ENCODE peak calls at places on chromosome X, in four cellular contexts. P is HepG2, M is K562, Q is GM12878. N is an unnamed sample.

GRCh38 chrX:118459494-118459893 is 36.1 kb upstream of the DOCK11 start:
- DNase-seq in M (peak; percentile 53), Q (peak; percentile 2), P (peak; percentile 23), N (peak; percentile 63)

GRCh38 chrX:14963447-14964236 is 90.4 kb downstream of the MOSPD2 start:
- DNase-seq in M (no peak), Q (no peak), P (no peak), N (no peak)

GRCh38 chrX:86002076-86002896 is 45.1 kb downstream of the CHM start:
- DNase-seq in Q (no peak), M (peak; percentile 8), P (peak; percentile 83), N (no peak)

GRCh38 chrX:4764888-4765287 is 1051.4 kb upstream of the PRKX start:
- DNase-seq in M (no peak), P (no peak), Q (no peak), N (no peak)

GRCh38 chrX:18890724-18891560 is 93.0 kb downstream of the PHKA2 start:
- DNase-seq in Q (no peak), P (no peak), M (no peak), N (no peak)

GRCh38 chrX:1529328-1529727 is 7.7 kb downstream of the P2RY8 start:
- DNase-seq in Q (no peak), M (no peak), P (no peak), N (no peak)

GRCh38 chrX:56762220-56762619 is 33.2 kb downstream of the NBDY start:
- DNase-seq in P (no peak), M (no peak), Q (no peak), N (no peak)

GRCh38 chrX:10245901-10246696 is 89.3 kb downstream of the CLCN4 start:
- DNase-seq in M (no peak), Q (no peak), P (no peak), N (no peak)

GRCh38 chrX:103782640-103783039 is 6.0 kb downstream of the PLP1 start:
- DNase-seq in M (no peak), P (no peak), Q (no peak), N (no peak)

GRCh38 chrX:13381514-13381913 is 61.7 kb upstream of the ATXN3L start:
- DNase-seq in P (no peak), Q (no peak), M (no peak), N (no peak)

GRCh38 chrX:20514358-20514757 is 247.6 kb upstream of the RPS6KA3 start:
- DNase-seq in Q (no peak), M (no peak), P (peak; percentile 16), N (no peak)

GRCh38 chrX:64580035-64580434 is 184.8 kb upstream of the MTMR8 start:
- DNase-seq in Q (no peak), P (no peak), M (no peak), N (no peak)

DNA sequence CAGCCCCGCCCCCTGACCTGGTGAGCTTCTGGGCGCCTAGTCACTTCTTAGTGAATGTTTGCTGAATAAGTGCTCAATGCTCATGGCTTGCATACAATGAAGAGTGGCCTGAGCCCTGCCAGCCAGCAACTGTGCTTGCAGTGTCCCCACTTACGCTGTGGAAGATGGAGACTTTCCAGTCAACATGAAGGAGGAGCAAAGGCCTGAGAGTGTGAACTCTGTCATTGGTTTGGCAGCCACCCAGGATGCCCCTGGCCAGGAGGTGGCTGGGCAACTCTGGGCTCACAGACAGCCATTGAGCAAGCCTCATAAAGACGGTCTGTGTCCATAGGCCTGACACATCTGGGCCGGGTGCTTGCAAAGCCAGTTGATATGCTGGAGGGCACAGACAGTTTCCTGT is 72.1 kb upstream of the MAMLD1 start:
- DNase-seq in P (no peak), Q (no peak), M (no peak), N (no peak)
- TF ChIP-seq TARDBP in P (no peak), Q (no peak), M (no peak), N (no peak)

GRCh38 chrX:107567370-107567769 is 60.9 kb upstream of the PRPS1 start:
- DNase-seq in M (peak; percentile 50), P (no peak), Q (no peak), N (no peak)

GRCh38 chrX:107574711-107575110 is 53.6 kb upstream of the PRPS1 start:
- DNase-seq in M (no peak), P (no peak), Q (no peak), N (no peak)

GRCh38 chrX:107573016-107573415 is 55.3 kb upstream of the PRPS1 start:
- DNase-seq in P (no peak), M (peak; percentile 44), Q (no peak), N (no peak)

GRCh38 chrX:107574054-107574683 is 54.1 kb upstream of the PRPS1 start:
- DNase-seq in Q (no peak), P (peak; percentile 79), M (no peak), N (no peak)

GRCh38 chrX:107571296-107571998 is 56.9 kb upstream of the PRPS1 start:
- DNase-seq in P (peak; percentile 1), Q (no peak), M (no peak), N (no peak)
- TF ChIP-seq SP1 in P (no peak), Q (no peak), M (no peak), N (no peak)

DNA sequence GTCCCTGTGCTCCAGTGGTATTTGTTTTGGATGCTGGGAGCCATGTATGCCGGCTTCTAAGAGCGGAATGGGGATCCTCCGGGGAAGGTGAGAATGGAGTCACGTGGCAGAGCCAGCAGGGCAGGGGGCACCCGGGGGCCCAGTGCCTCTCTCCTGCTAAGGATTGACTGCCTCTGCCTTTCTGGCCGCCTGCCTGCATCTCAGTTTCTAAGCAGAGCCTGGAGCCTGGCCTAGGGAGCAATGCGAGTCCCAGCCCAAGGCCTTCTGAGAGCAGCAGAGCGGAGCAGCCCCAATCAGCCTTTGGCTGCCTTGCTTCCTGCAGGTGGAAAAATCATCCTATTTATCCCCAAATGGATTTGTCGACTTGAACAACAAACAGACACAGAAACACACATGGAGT is 141.0 kb downstream of the PJA1 start:
- DNase-seq in M (no peak), P (no peak), Q (no peak), N (peak; percentile 2)
- TF ChIP-seq TARDBP in M (no peak), P (no peak), Q (no peak), N (no peak)

GRCh38 chrX:30504309-30504708 is 73.3 kb downstream of the TASL start:
- DNase-seq in Q (peak; percentile 5), P (peak; percentile 20), M (peak; percentile 8), N (peak; percentile 12)
- TF ChIP-seq SP1 in Q (no peak), P (no peak), M (no peak), N (no peak)

DNA sequence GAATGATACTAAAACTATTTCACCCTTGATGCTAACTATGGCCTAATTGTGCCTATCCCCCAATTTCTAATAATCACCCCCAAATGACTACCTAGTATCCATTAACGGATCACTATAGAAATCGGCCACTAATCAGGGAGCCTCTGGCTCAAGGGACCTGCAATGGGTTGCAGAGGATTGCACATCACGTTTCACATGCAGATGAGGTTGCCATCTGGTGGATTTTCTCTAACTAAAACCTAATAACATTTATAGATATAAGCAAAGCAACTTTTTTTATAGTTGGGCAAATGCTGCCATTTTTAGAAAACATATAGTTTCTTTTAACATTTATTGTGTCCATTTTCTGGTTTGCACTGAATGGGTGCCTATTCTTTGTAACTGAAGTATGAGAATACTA is 28.3 kb upstream of the ALG13 start:
- DNase-seq in Q (no peak), P (no peak), M (no peak), N (peak; percentile 21)
- TF ChIP-seq TARDBP in Q (no peak), P (no peak), M (no peak), N (no peak)

GRCh38 chrX:41313419-41313818 is 20.5 kb upstream of the DDX3X start:
- DNase-seq in M (no peak), Q (no peak), P (no peak), N (no peak)
- TF ChIP-seq SP1 in M (no peak), Q (no peak), P (no peak), N (no peak)

DNA sequence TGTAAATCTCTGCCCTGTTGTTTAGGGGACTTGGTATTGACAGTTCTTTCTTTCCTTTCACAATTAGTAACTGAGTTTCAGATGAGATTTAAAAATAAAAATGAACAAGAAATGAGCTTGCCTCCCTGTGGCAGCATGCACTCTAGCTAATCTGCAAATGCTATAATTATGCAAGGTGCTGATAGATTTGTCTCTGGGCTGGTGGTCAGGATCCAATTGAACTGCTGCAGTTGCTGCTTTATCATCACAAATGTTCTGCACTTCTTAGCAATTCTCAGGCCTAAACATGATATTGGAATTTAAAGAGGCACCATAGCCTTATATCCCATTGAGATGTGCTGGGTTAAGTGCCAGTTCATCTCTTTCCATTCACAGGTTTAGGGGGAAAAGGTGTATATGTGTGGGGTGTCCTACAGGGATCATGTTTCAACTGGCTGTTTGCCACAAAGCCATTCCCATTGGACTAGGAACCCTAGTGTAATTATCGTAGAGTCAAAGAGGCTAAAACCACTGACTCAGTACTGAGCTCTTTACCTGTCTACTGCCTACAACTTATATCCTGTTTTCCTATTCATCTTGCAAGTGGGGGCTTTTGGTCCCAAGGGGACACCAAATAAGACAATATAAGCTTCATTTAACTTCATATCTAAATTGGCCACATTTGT is 260.3 kb upstream of the TEX13A start:
- DNase-seq in M (no peak), Q (no peak), P (no peak), N (no peak)
- TF ChIP-seq TARDBP in M (no peak), Q (no peak), P (no peak), N (no peak)